ENCODE peak calls at places on chromosomes 3 and 15, in four cellular contexts. One of them, this sample, is unnamed.

GRCh38 chr3:3160826-3161225 is 18.7 kb downstream of the CRBN start:
- DNase-seq in pancreas: no peak
- DNase-seq in upper lobe of right lung: no peak
- DNase-seq in tibial nerve: no peak
- DNase-seq in this sample: no peak

GRCh38 chr15:88908697-88909621 is 4.2 kb downstream of the MFGE8 start:
- DNase-seq in pancreas: no peak
- DNase-seq in upper lobe of right lung: peak
- DNase-seq in tibial nerve: no peak
- DNase-seq in this sample: no peak

GRCh38 chr3:149971403-149972075 is 844 bp upstream of the PFN2 start:
- DNase-seq in pancreas: peak
- DNase-seq in upper lobe of right lung: peak
- DNase-seq in tibial nerve: peak
- DNase-seq in this sample: peak

GRCh38 chr15:97522362-97522761 is 438.1 kb upstream of the ARRDC4 start:
- DNase-seq in pancreas: no peak
- DNase-seq in upper lobe of right lung: no peak
- DNase-seq in tibial nerve: no peak
- DNase-seq in this sample: no peak

GRCh38 chr3:174858353-174858752 is 781 bp upstream of the NAALADL2 start:
- DNase-seq in pancreas: no peak
- DNase-seq in upper lobe of right lung: no peak
- DNase-seq in tibial nerve: no peak
- DNase-seq in this sample: no peak

GRCh38 chr3:194255252-194256039 is 95.7 kb downstream of the CPN2 start:
- DNase-seq in pancreas: no peak
- DNase-seq in upper lobe of right lung: peak
- DNase-seq in tibial nerve: peak
- DNase-seq in this sample: no peak

GRCh38 chr3:86793786-86794185 is 197.2 kb downstream of the VGLL3 start:
- DNase-seq in pancreas: no peak
- DNase-seq in upper lobe of right lung: no peak
- DNase-seq in tibial nerve: peak
- DNase-seq in this sample: no peak

GRCh38 chr3:150202696-150203095 is 205.4 kb upstream of the TSC22D2 start:
- DNase-seq in pancreas: no peak
- DNase-seq in upper lobe of right lung: no peak
- DNase-seq in tibial nerve: no peak
- DNase-seq in this sample: no peak

GRCh38 chr15:66558271-66558670 is 7.5 kb downstream of the LCTL start:
- DNase-seq in pancreas: no peak
- DNase-seq in upper lobe of right lung: no peak
- DNase-seq in tibial nerve: no peak
- DNase-seq in this sample: no peak

GRCh38 chr15:25177955-25178801 is 223.4 kb downstream of the SNRPN start:
- DNase-seq in pancreas: no peak
- DNase-seq in upper lobe of right lung: peak
- DNase-seq in tibial nerve: peak
- DNase-seq in this sample: no peak

GRCh38 chr15:100986158-100986896 is 67.2 kb downstream of the LRRK1 start:
- DNase-seq in pancreas: no peak
- DNase-seq in upper lobe of right lung: no peak
- DNase-seq in tibial nerve: no peak
- DNase-seq in this sample: no peak

GRCh38 chr3:45322616-45323015 is 65.8 kb upstream of the LARS2 start:
- DNase-seq in pancreas: no peak
- DNase-seq in upper lobe of right lung: no peak
- DNase-seq in tibial nerve: no peak
- DNase-seq in this sample: no peak

GRCh38 chr3:34213481-34213880 is 415.1 kb downstream of the PDCD6IP start:
- DNase-seq in pancreas: peak
- DNase-seq in upper lobe of right lung: no peak
- DNase-seq in tibial nerve: no peak
- DNase-seq in this sample: no peak
- H3K27ac ChIP-seq in pancreas: no peak
- H3K27ac ChIP-seq in upper lobe of right lung: no peak
- H3K27ac ChIP-seq in tibial nerve: no peak
- H3K27ac ChIP-seq in this sample: no peak

DNA sequence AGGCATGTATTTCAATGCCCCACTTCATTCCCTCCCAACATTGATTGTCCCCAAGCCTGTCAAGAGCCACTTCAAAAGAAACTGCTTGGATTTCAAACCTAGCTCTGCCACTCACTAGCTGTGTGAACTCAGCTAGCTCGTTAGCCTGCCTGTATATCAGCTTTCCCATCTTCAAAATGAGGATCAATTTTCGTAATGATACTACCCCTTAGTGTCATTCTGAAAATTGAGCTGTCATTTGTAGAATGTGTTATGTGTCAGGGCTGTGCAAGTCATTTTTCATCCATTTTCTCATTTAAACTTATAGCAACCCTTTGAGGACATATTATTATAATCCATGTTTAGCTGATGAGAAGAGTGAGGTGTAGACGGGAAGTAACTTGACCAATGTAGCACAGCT is 88.6 kb downstream of the TRIM42 start:
- DNase-seq in pancreas: no peak
- DNase-seq in upper lobe of right lung: no peak
- DNase-seq in tibial nerve: no peak
- DNase-seq in this sample: no peak
- H3K27ac ChIP-seq in pancreas: no peak
- H3K27ac ChIP-seq in upper lobe of right lung: no peak
- H3K27ac ChIP-seq in tibial nerve: no peak
- H3K27ac ChIP-seq in this sample: no peak

DNA sequence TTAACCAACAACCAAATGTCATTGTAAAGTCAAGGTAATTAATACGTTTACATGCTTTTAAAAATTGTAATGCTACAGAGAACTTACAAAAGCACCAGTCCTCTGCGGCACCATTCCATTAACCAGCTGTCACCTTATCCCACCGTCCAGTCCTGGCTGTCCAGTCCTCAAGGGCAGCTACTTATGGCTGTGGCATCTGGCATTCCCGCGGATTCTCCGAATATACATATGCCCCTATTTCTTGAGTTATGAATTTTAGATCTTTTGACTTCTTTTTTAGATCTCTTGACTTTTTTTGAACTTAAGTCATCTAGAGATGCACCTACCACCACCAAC is 382 bp upstream of the POMGNT2 start:
- DNase-seq in pancreas: no peak
- DNase-seq in upper lobe of right lung: no peak
- DNase-seq in tibial nerve: no peak
- DNase-seq in this sample: no peak
- H3K27ac ChIP-seq in pancreas: no peak
- H3K27ac ChIP-seq in upper lobe of right lung: no peak
- H3K27ac ChIP-seq in tibial nerve: peak
- H3K27ac ChIP-seq in this sample: no peak

GRCh38 chr3:118949113-118949760 is 85.4 kb downstream of the IGSF11 start:
- DNase-seq in pancreas: no peak
- DNase-seq in upper lobe of right lung: no peak
- DNase-seq in tibial nerve: no peak
- DNase-seq in this sample: no peak
- H3K27ac ChIP-seq in pancreas: no peak
- H3K27ac ChIP-seq in upper lobe of right lung: no peak
- H3K27ac ChIP-seq in tibial nerve: no peak
- H3K27ac ChIP-seq in this sample: no peak

DNA sequence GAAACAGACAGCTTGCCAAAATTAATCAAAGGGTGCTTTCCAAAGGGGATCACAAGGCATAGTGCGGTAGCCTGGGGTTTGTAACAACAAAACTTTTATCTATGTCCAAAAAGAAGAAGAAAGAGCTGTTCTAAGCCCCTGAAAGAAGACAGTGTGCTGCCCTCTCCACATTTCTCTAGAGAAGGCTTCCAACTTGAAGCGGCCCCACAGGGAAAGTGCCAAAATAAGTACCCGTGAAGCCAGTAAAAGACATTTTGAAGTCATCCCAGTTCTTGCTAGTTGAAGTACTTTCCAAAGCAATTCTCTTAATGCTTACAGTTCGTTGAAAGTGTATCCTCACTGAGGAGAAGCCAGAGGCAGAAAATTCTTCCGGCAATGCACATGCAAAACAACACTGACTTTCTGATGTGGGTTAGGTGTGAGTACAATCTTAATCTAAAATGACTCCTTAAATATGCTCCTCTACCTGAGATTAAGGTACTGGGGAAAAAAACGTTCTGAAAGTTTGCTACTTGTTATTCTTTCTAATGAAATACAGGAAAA is 21.3 kb downstream of the GPR15 start:
- DNase-seq in pancreas: no peak
- DNase-seq in upper lobe of right lung: no peak
- DNase-seq in tibial nerve: no peak
- DNase-seq in this sample: no peak
- H3K27ac ChIP-seq in pancreas: no peak
- H3K27ac ChIP-seq in upper lobe of right lung: no peak
- H3K27ac ChIP-seq in tibial nerve: no peak
- H3K27ac ChIP-seq in this sample: no peak